ENCODE peak calls at places on chromosomes 6 and 20, in nine cellular contexts. I, V, A, B, R, D, J, U and F are unnamed samples.

GRCh38 chr6:57087916-57088315 is 2.1 kb upstream of the ZNF451 start:
- DNase-seq in I (no peak), V (no peak), A (no peak), B (no peak), R (no peak), D (no peak), J (no peak), U (no peak), F (no peak)

GRCh38 chr20:58310291-58310782 is 822 bp downstream of the RAB22A start:
- DNase-seq in I (peak), V (no peak), A (no peak), B (no peak), R (no peak), D (peak), J (no peak), U (peak), F (no peak)

GRCh38 chr20:43658068-43658722 is 8.7 kb upstream of the MYBL2 start:
- DNase-seq in I (no peak), V (peak), A (no peak), B (no peak), R (no peak), D (peak), J (no peak), U (peak), F (no peak)

GRCh38 chr6:70112686-70113570 is 190.0 kb downstream of the COL9A1 start:
- DNase-seq in I (no peak), V (no peak), A (no peak), B (no peak), R (no peak), D (no peak), J (peak), U (no peak), F (no peak)

GRCh38 chr6:6008114-6008647 is 1.5 kb upstream of the NRN1 start:
- DNase-seq in I (no peak), V (no peak), A (no peak), B (no peak), R (no peak), D (no peak), J (no peak), U (peak), F (no peak)

GRCh38 chr6:151005896-151006632 is 140.6 kb downstream of the MTHFD1L start:
- DNase-seq in I (no peak), V (no peak), A (no peak), B (no peak), R (no peak), D (no peak), J (no peak), U (no peak), F (no peak)

GRCh38 chr6:124758663-124759062 is 203.6 kb upstream of the RNF217 start:
- DNase-seq in I (no peak), V (no peak), A (no peak), B (no peak), R (no peak), D (no peak), J (no peak), U (no peak), F (no peak)

GRCh38 chr6:132085731-132086130 is 134.6 kb upstream of the CCN2 start:
- DNase-seq in I (no peak), V (no peak), A (no peak), B (no peak), R (no peak), D (peak), J (no peak), U (no peak), F (no peak)

GRCh38 chr6:68235192-68235812 is 399.8 kb upstream of the ADGRB3 start:
- DNase-seq in I (no peak), V (no peak), A (no peak), B (no peak), R (no peak), D (peak), J (no peak), U (no peak), F (no peak)

GRCh38 chr6:143270026-143270425 is 180.5 kb downstream of the ADAT2 start:
- DNase-seq in I (no peak), V (no peak), A (no peak), B (no peak), R (no peak), D (peak), J (no peak), U (peak), F (no peak)

GRCh38 chr6:85354761-85355618 is 94.9 kb upstream of the NT5E start:
- DNase-seq in I (peak), V (peak), A (peak), B (peak), R (peak), D (peak), J (peak), U (peak), F (peak)

GRCh38 chr6:135995160-135995898 is 143.8 kb downstream of the PDE7B start:
- DNase-seq in I (peak), V (no peak), A (no peak), B (no peak), R (no peak), D (peak), J (no peak), U (peak), F (no peak)

GRCh38 chr20:22663528-22664025 is 79.2 kb upstream of the FOXA2 start:
- DNase-seq in I (no peak), V (no peak), A (no peak), B (no peak), R (no peak), D (no peak), J (no peak), U (no peak), F (no peak)

GRCh38 chr6:5632348-5632935 is 371.1 kb downstream of the FARS2 start:
- DNase-seq in I (no peak), V (no peak), A (no peak), B (no peak), R (no peak), D (no peak), J (no peak), U (no peak), F (no peak)

GRCh38 chr6:41167173-41167963 is 4.5 kb upstream of the TREM2 start:
- DNase-seq in I (no peak), V (peak), A (no peak), B (no peak), R (no peak), D (peak), J (no peak), U (peak), F (no peak)

GRCh38 chr6:52663120-52663934 is 7.6 kb upstream of the TMEM14A start:
- DNase-seq in I (peak), V (peak), A (peak), B (peak), R (peak), D (peak), J (peak), U (peak), F (peak)

GRCh38 chr6:151357758-151358436 is 33.5 kb downstream of the ZBTB2 start:
- DNase-seq in I (no peak), V (no peak), A (no peak), B (no peak), R (no peak), D (no peak), J (no peak), U (no peak), F (no peak)

GRCh38 chr6:25122622-25123237 is 156.4 kb upstream of the CARMIL1 start:
- DNase-seq in I (no peak), V (no peak), A (peak), B (no peak), R (no peak), D (no peak), J (no peak), U (no peak), F (no peak)

GRCh38 chr6:83466328-83466727 is 35.5 kb upstream of the ME1 start:
- DNase-seq in I (no peak), V (no peak), A (no peak), B (no peak), R (no peak), D (no peak), J (no peak), U (no peak), F (no peak)

GRCh38 chr20:44460795-44461141 is 14.9 kb upstream of the TTPAL start:
- DNase-seq in I (peak), V (peak), A (no peak), B (peak), R (no peak), D (peak), J (peak), U (peak), F (no peak)

GRCh38 chr6:107807186-107807585 is 16.9 kb downstream of the SCML4 start:
- DNase-seq in I (no peak), V (peak), A (no peak), B (no peak), R (no peak), D (no peak), J (no peak), U (no peak), F (no peak)

GRCh38 chr6:31660998-31661866 is 654 bp upstream of the C6orf47 start:
- DNase-seq in I (no peak), V (no peak), A (no peak), B (no peak), R (no peak), D (peak), J (no peak), U (peak), F (no peak)

GRCh38 chr6:31661867-31662723 is 1.5 kb upstream of the C6orf47 start:
- DNase-seq in I (no peak), V (no peak), A (no peak), B (no peak), R (no peak), D (no peak), J (no peak), U (no peak), F (no peak)

GRCh38 chr6:31664790-31665500 is at the start of gene GPANK1:
- DNase-seq in I (peak), V (peak), A (peak), B (peak), R (peak), D (peak), J (peak), U (peak), F (peak)

GRCh38 chr6:31663961-31664789 is 622 bp downstream of the GPANK1 start:
- DNase-seq in I (peak), V (no peak), A (peak), B (no peak), R (peak), D (peak), J (peak), U (peak), F (no peak)

GRCh38 chr6:31663087-31663960 is 1.5 kb downstream of the GPANK1 start:
- DNase-seq in I (no peak), V (no peak), A (no peak), B (no peak), R (no peak), D (peak), J (no peak), U (peak), F (no peak)
- H3K4me3 ChIP-seq in I (no peak), V (peak), A (peak), B (peak), R (peak), D (peak), J (peak), U (peak), F (peak)

GRCh38 chr20:37378420-37378784 is 32.5 kb downstream of the SRC start:
- DNase-seq in I (no peak), V (no peak), A (no peak), B (no peak), R (no peak), D (no peak), J (no peak), U (no peak), F (no peak)

GRCh38 chr20:37376791-37377190 is 30.9 kb downstream of the SRC start:
- DNase-seq in I (no peak), V (no peak), A (no peak), B (no peak), R (no peak), D (no peak), J (no peak), U (no peak), F (no peak)

GRCh38 chr20:37377346-37378081 is 31.6 kb downstream of the SRC start:
- DNase-seq in I (no peak), V (no peak), A (no peak), B (no peak), R (no peak), D (no peak), J (no peak), U (no peak), F (no peak)

GRCh38 chr20:37375227-37375626 is 29.3 kb downstream of the SRC start:
- DNase-seq in I (no peak), V (no peak), A (no peak), B (no peak), R (no peak), D (no peak), J (no peak), U (no peak), F (no peak)

DNA sequence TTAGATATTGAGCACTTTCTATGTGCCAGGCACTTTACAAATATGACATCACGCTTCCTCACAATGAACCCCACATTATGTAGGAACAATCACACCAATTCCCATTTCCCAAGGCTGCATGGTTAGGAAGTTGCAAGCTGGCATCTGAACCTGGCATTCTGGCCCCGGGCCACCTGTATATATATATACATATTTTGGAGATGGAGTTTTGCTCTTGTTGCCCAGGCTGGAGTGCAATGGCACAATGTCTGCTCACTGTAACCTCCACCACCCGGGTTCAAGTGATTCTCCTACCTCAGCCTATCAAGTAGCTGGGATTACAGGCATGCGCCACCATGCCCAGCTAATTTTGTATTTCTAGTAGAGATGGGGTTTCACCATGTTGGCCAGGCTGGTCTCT is 30.4 kb downstream of the SRC start:
- DNase-seq in I (no peak), V (no peak), A (no peak), B (no peak), R (no peak), D (no peak), J (no peak), U (no peak), F (no peak)
- H3K27ac ChIP-seq in I (no peak), V (no peak), A (no peak), B (no peak), R (no peak), D (no peak), J (no peak), U (no peak), F (no peak)

DNA sequence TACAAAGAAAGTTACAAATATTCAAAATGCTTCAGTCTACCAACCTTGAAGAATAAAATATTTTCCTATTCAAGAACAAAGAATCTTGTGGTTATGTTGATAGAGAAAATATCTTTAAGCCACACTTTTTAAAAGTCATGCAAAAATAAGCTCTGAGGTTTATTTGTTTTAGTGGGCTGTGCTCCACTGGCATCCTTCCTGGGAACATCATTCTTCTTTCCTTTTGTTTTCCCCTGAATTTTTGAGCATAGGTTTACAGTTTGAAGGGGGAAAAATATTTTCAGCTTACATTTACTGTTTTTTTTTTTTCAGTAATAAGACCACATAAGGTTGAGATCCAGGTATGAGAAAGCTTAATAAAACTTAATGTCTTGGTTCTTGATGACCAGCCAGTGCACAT is 72.0 kb upstream of the BACH2 start:
- DNase-seq in I (peak), V (no peak), A (no peak), B (no peak), R (no peak), D (no peak), J (peak), U (peak), F (no peak)
- H3K4me3 ChIP-seq in I (no peak), V (no peak), A (no peak), B (peak), R (no peak), D (peak), J (no peak), U (peak), F (no peak)

GRCh38 chr6:112640895-112641294 is 293.8 kb downstream of the RFPL4B start:
- DNase-seq in I (peak), V (no peak), A (no peak), B (no peak), R (no peak), D (peak), J (no peak), U (peak), F (no peak)
- H3K27ac ChIP-seq in I (peak), V (no peak), A (no peak), B (no peak), R (no peak), D (peak), J (no peak), U (peak), F (no peak)

DNA sequence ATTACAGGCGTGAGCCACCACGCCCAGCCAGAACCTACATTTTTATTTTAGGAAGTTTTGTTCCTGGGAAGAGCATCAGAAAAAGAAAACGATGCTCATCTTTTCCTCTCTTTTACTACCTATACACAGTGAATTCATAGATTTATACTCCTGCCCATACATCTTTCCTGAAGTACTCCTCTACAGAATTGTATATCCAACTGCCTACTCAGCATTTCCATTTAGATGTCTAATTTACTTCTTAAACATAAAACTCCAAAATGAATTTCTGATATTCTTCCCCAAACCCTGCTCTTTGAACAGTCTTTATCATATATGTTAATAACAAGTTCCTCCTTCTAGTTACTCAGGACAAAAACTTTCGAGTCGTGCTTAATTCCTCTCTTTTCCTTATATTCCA is 39.8 kb upstream of the RSPO3 start:
- DNase-seq in I (no peak), V (no peak), A (no peak), B (no peak), R (no peak), D (no peak), J (no peak), U (no peak), F (no peak)
- H3K4me3 ChIP-seq in I (no peak), V (no peak), A (no peak), B (no peak), R (no peak), D (no peak), J (no peak), U (no peak), F (no peak)

GRCh38 chr6:23213193-23213592 is 643.8 kb downstream of the HDGFL1 start:
- DNase-seq in I (no peak), V (no peak), A (no peak), B (no peak), R (no peak), D (peak), J (no peak), U (peak), F (no peak)
- H3K27ac ChIP-seq in I (no peak), V (no peak), A (no peak), B (no peak), R (no peak), D (no peak), J (no peak), U (no peak), F (no peak)

GRCh38 chr6:133959667-133960368 is 6.8 kb downstream of the TBPL1 start:
- DNase-seq in I (no peak), V (no peak), A (no peak), B (no peak), R (no peak), D (no peak), J (no peak), U (no peak), F (no peak)

GRCh38 chr6:133956413-133957049 is 3.5 kb downstream of the TBPL1 start:
- DNase-seq in I (no peak), V (no peak), A (no peak), B (no peak), R (no peak), D (no peak), J (no peak), U (no peak), F (no peak)

GRCh38 chr6:133955582-133956412 is 2.8 kb downstream of the TBPL1 start:
- DNase-seq in I (no peak), V (no peak), A (no peak), B (no peak), R (no peak), D (no peak), J (no peak), U (no peak), F (no peak)

GRCh38 chr6:133958782-133959181 is 5.8 kb downstream of the TBPL1 start:
- DNase-seq in I (no peak), V (no peak), A (no peak), B (no peak), R (no peak), D (no peak), J (no peak), U (no peak), F (no peak)

DNA sequence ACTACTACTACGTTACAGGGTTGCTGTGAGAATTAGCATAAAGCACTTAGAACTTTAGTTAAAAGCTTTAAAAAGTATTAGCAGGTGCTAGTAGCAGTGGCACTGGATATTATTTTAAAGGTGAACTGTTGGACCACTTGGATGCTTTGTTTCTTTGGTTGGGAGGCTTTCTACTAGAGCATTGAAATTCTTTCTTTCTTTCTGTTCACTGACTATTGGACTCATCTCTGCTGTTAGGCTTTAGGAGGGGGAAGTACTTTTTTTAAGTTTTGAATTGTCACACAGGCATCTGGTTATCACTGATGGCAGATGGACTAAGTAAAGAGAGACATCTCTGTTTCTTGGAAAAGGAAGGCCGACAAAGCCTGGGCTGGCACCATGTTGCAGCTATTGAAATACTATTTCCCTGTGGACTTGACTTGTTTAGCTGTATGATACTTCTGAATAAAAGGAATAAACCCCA is 4.8 kb downstream of the TBPL1 start:
- DNase-seq in I (no peak), V (no peak), A (no peak), B (no peak), R (no peak), D (no peak), J (no peak), U (no peak), F (no peak)
- H3K4me3 ChIP-seq in I (no peak), V (no peak), A (no peak), B (no peak), R (no peak), D (no peak), J (no peak), U (no peak), F (no peak)

GRCh38 chr20:2890743-2891142 is 17.5 kb downstream of the PTPRA start:
- DNase-seq in I (no peak), V (no peak), A (no peak), B (no peak), R (no peak), D (peak), J (no peak), U (peak), F (no peak)
- H3K27ac ChIP-seq in I (no peak), V (no peak), A (no peak), B (no peak), R (no peak), D (no peak), J (no peak), U (no peak), F (no peak)